ENCODE peak calls at places on chromosomes 4 and X, in five cellular contexts. K, V, G, Y and L are unnamed samples.

GRCh38 chr4:18932940-18933339 is 911.4 kb upstream of the LCORL start:
- DNase-seq in K (no peak), V (no peak), G (no peak), Y (no peak), L (no peak)

GRCh38 chrX:7216981-7217587 is 69.1 kb upstream of the PUDP start:
- DNase-seq in K (no peak), V (no peak), G (no peak), Y (no peak), L (no peak)

GRCh38 chr4:71066737-71067716 is 73.6 kb downstream of the DCK start:
- DNase-seq in K (peak), V (no peak), G (no peak), Y (no peak), L (no peak)

GRCh38 chr4:37392540-37393255 is 148.2 kb downstream of the NWD2 start:
- DNase-seq in K (peak), V (no peak), G (no peak), Y (peak), L (peak)

GRCh38 chr4:6991771-6992557 is 51.2 kb upstream of the TADA2B start:
- DNase-seq in K (peak), V (no peak), G (no peak), Y (peak), L (peak)

GRCh38 chr4:68021185-68021584 is 57.9 kb upstream of the TMPRSS11A start:
- DNase-seq in K (no peak), V (no peak), G (no peak), Y (no peak), L (peak)

GRCh38 chr4:1249731-1250526 is 999 bp upstream of the CTBP1 start:
- DNase-seq in K (no peak), V (peak), G (peak), Y (no peak), L (no peak)

GRCh38 chr4:22356996-22357596 is 158.8 kb downstream of the ADGRA3 start:
- DNase-seq in K (peak), V (no peak), G (no peak), Y (no peak), L (peak)

GRCh38 chr4:93897559-93897958 is 69.0 kb downstream of the ATOH1 start:
- DNase-seq in K (no peak), V (no peak), G (no peak), Y (no peak), L (peak)

GRCh38 chr4:42750091-42750490 is 93.2 kb upstream of the ATP8A1 start:
- DNase-seq in K (no peak), V (peak), G (no peak), Y (peak), L (peak)

GRCh38 chr4:113410686-113411085 is 350.9 kb downstream of the CAMK2D start:
- DNase-seq in K (no peak), V (no peak), G (no peak), Y (no peak), L (no peak)

GRCh38 chrX:45862801-45863200 is 662.1 kb upstream of the DIPK2B start:
- DNase-seq in K (no peak), V (no peak), G (no peak), Y (no peak), L (no peak)

GRCh38 chr4:126705271-126705670 is 927.5 kb upstream of the INTU start:
- DNase-seq in K (no peak), V (no peak), G (no peak), Y (no peak), L (no peak)

GRCh38 chr4:3747582-3747906 is 18.6 kb upstream of the ADRA2C start:
- DNase-seq in K (no peak), V (no peak), G (no peak), Y (no peak), L (no peak)

GRCh38 chr4:27666943-27667342 is 806.3 kb downstream of the STIM2 start:
- DNase-seq in K (peak), V (no peak), G (no peak), Y (no peak), L (peak)

GRCh38 chr4:10346023-10346422 is 111.2 kb downstream of the ZNF518B start:
- DNase-seq in K (no peak), V (no peak), G (no peak), Y (no peak), L (peak)

GRCh38 chr4:15149842-15150592 is 147.7 kb downstream of the CPEB2 start:
- DNase-seq in K (peak), V (no peak), G (peak), Y (peak), L (peak)

GRCh38 chr4:168551211-168551610 is 54.4 kb downstream of the PALLD start:
- DNase-seq in K (no peak), V (no peak), G (no peak), Y (no peak), L (peak)

GRCh38 chrX:22015144-22015750 is 16.9 kb upstream of the PHEX start:
- DNase-seq in K (no peak), V (no peak), G (no peak), Y (no peak), L (no peak)